ENCODE peak calls at places on chromosomes 7 and 10, in four cellular contexts. F, P, L and V are unnamed samples.

GRCh38 chr10:82091413-82091812 is 216.4 kb downstream of the NRG3 start:
- DNase-seq in P (no peak), F (no peak), L (no peak), V (no peak)

GRCh38 chr7:28155964-28156363 is 24.6 kb downstream of the JAZF1 start:
- DNase-seq in F (no peak), P (no peak), L (no peak), V (no peak)

GRCh38 chr7:142654398-142654797 is 94.9 kb upstream of the PRSS1 start:
- DNase-seq in F (no peak), L (no peak), P (no peak), V (no peak)

GRCh38 chr7:37105762-37106161 is 342.9 kb downstream of the ELMO1 start:
- DNase-seq in F (no peak), P (no peak), L (no peak), V (no peak)

GRCh38 chr10:11262210-11263038 is 244.8 kb downstream of the CELF2 start:
- DNase-seq in L (no peak), P (no peak), F (no peak), V (no peak)

GRCh38 chr7:132113536-132114409 is 462.5 kb downstream of the PLXNA4 start:
- DNase-seq in P (no peak), F (no peak), L (no peak), V (no peak)

GRCh38 chr7:148501707-148502139 is 88.8 kb upstream of the C7orf33 start:
- DNase-seq in F (peak), L (no peak), P (no peak), V (peak)

GRCh38 chr7:157513682-157514081 is 176.9 kb downstream of the DNAJB6 start:
- DNase-seq in L (no peak), P (no peak), F (no peak), V (no peak)

GRCh38 chr10:86946215-86947170 is 10.9 kb downstream of the MMRN2 start:
- DNase-seq in P (peak), F (no peak), L (peak), V (no peak)

GRCh38 chr10:125057158-125058001 is 103.0 kb downstream of the CTBP2 start:
- DNase-seq in L (peak), P (peak), F (peak), V (peak)

GRCh38 chr7:38425509-38425908 is 152.1 kb upstream of the TARP start:
- DNase-seq in L (no peak), F (no peak), P (no peak), V (no peak)